ENCODE peak calls at places on chromosomes 12 and 14, in four cellular contexts. O is K562, Q is GM12878, T is HepG2. S is an unnamed sample.

GRCh38 chr14:104393898-104394605 is 185.5 kb upstream of the C14orf180 start:
- DNase-seq in Q (no peak), T (no peak), O (no peak), S (no peak)

GRCh38 chr12:121124402-121125109 is 8.1 kb upstream of the P2RX7 start:
- DNase-seq in O (no peak), T (peak), Q (no peak), S (no peak)

GRCh38 chr12:89140580-89141236 is 211.6 kb downstream of the DUSP6 start:
- DNase-seq in O (no peak), T (no peak), Q (no peak), S (no peak)

GRCh38 chr14:63659726-63660125 is 18.1 kb upstream of the WDR89 start:
- DNase-seq in O (no peak), Q (no peak), T (peak), S (no peak)

GRCh38 chr14:26410189-26410685 is 187.6 kb downstream of the NOVA1 start:
- DNase-seq in Q (no peak), T (no peak), O (no peak), S (no peak)

GRCh38 chr14:55094630-55095157 is 34.4 kb upstream of the LGALS3 start:
- DNase-seq in Q (no peak), O (no peak), T (no peak), S (no peak)

GRCh38 chr12:19539836-19540235 is 100.5 kb downstream of the AEBP2 start:
- DNase-seq in T (no peak), Q (no peak), O (no peak), S (no peak)

GRCh38 chr14:96176811-96177211 is 27.8 kb upstream of the BDKRB2 start:
- DNase-seq in O (no peak), Q (no peak), T (no peak), S (no peak)

GRCh38 chr12:102406033-102406584 is 74.3 kb downstream of the IGF1 start:
- DNase-seq in Q (peak), T (no peak), O (no peak), S (no peak)

GRCh38 chr12:38124247-38125012 is 192.1 kb upstream of the ALG10B start:
- DNase-seq in Q (no peak), T (peak), O (no peak), S (no peak)

GRCh38 chr12:30989754-30990153 is 63.2 kb downstream of the TSPAN11 start:
- DNase-seq in O (peak), Q (no peak), T (peak), S (peak)

GRCh38 chr12:67909091-67909531 is 80.1 kb upstream of the IFNG-AS1 start:
- DNase-seq in Q (no peak), T (no peak), O (no peak), S (no peak)

GRCh38 chr12:118714051-118714460 is 267.3 kb upstream of the SRRM4 start:
- DNase-seq in Q (peak), T (peak), O (peak), S (peak)

GRCh38 chr14:44963775-44964380 is 1.9 kb downstream of the TOGARAM1 start:
- DNase-seq in O (no peak), Q (no peak), T (peak), S (no peak)

GRCh38 chr12:112256780-112257179 is 125.5 kb downstream of the HECTD4 start:
- DNase-seq in O (no peak), Q (no peak), T (no peak), S (no peak)

GRCh38 chr12:7068994-7069346 is 8.5 kb downstream of the C1S start:
- DNase-seq in T (no peak), O (no peak), Q (no peak), S (no peak)

GRCh38 chr14:42045393-42045792 is 438.7 kb downstream of the LRFN5 start:
- DNase-seq in Q (no peak), O (no peak), T (no peak), S (no peak)

GRCh38 chr12:41018010-41018409 is 170.1 kb upstream of the PDZRN4 start:
- DNase-seq in Q (no peak), T (peak), O (no peak), S (no peak)

GRCh38 chr12:52383331-52383730 is 2.1 kb downstream of the KRT84 start:
- DNase-seq in Q (no peak), T (no peak), O (no peak), S (no peak)

GRCh38 chr12:75670175-75670574 is 158.8 kb upstream of the KRR1 start:
- DNase-seq in O (no peak), T (no peak), Q (no peak), S (no peak)

GRCh38 chr12:75665216-75665615 is 153.8 kb upstream of the KRR1 start:
- DNase-seq in O (no peak), T (peak), Q (no peak), S (no peak)

GRCh38 chr12:75662501-75663159 is 151.2 kb upstream of the KRR1 start:
- DNase-seq in T (no peak), Q (no peak), O (no peak), S (no peak)

GRCh38 chr12:75666980-75667359 is 155.6 kb upstream of the KRR1 start:
- DNase-seq in T (peak), Q (no peak), O (no peak), S (no peak)

GRCh38 chr12:75666126-75666979 is 154.9 kb upstream of the KRR1 start:
- DNase-seq in O (no peak), T (peak), Q (no peak), S (no peak)
- TF ChIP-seq TARDBP in O (no peak), T (peak), Q (no peak), S (no peak)

DNA sequence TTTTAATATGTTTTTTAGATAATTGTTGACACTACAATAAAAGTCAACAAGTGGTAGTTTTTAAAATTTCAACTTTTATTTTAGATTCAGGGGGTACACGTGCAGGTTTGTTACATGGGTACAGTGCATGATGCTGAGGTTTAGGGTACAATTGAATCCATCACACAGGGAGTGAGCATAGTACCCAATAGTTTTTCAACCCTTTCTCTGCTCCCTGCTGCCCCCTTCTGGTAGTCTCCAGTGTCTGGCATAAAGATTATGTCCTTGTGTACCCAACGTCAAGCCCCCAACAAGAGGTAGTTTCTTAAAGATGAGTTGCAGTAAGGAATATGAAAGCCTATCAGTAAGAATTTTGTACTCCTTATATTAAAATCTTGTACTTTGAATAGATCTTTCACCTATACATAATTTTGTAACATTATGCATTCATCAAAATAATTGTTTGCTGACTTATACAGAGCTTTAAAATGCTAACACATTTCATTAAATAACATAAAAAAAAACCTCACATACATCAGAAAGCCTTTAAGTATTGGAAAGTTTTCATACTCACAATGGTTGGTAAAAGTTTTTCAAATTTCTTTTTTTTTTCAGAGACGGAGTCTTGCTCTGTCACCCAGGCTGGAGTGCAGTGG is 5.4 kb upstream of the RALGAPA1 start:
- DNase-seq in O (peak), T (peak), Q (no peak), S (peak)
- TF ChIP-seq FOXK2 in O (no peak), T (no peak), Q (no peak), S (no peak)

GRCh38 chr12:110370732-110371141 is 32.8 kb downstream of the ANAPC7 start:
- DNase-seq in O (no peak), T (no peak), Q (no peak), S (no peak)
- TF ChIP-seq FOXM1 in O (no peak), T (no peak), Q (no peak), S (no peak)

GRCh38 chr12:21538259-21538658 is 12.2 kb downstream of the SPX start:
- DNase-seq in T (no peak), O (no peak), Q (no peak), S (no peak)
- TF ChIP-seq TARDBP in T (no peak), O (no peak), Q (no peak), S (no peak)

GRCh38 chr12:93583993-93584392 is 11.5 kb downstream of the SOCS2 start:
- DNase-seq in T (no peak), Q (no peak), O (no peak), S (no peak)
- TF ChIP-seq FOXK2 in T (no peak), Q (no peak), O (no peak), S (no peak)

DNA sequence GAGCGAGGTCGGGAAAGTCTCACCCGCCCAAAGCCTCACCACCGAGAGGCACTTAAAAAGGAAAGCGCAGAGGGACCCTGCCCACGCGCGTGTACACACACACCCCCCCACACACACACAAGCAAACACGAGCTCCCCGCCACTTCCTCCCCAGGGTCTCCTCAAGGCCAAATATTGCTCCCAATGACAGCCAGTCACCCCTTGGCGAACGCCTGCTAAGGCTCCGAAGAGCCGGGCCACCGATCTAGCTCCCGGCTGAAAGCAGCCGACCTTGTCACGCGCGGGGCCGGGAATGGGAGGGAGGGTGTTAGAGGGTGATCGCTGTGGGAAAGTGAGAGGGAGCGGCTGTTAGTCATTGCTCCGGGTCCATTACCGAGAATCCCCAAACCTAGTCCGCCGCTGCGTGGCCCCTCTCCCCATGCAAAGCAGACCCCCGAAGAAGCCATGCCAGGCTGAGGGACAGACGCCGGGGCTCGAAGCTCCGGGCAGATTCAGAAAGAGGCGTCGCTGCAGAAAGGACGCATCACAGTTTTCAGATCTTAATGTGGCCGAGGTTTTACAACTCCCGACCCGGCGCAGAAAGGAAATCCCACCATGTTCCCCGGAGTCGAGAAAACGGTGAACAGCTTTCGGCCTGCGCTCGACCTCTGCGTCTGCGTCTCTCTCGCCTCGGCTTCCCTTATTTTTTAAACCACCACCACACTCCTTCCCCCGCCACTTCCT is 2.6 kb downstream of the BMP4 start:
- DNase-seq in O (no peak), Q (no peak), T (peak), S (peak)
- TF ChIP-seq FOXM1 in O (no peak), Q (no peak), T (no peak), S (no peak)

GRCh38 chr12:43273467-43273866 is 278.5 kb downstream of the ADAMTS20 start:
- DNase-seq in O (no peak), Q (no peak), T (no peak), S (no peak)

GRCh38 chr12:43282106-43282505 is 269.9 kb downstream of the ADAMTS20 start:
- DNase-seq in T (no peak), Q (no peak), O (no peak), S (no peak)

GRCh38 chr12:43278268-43278832 is 273.7 kb downstream of the ADAMTS20 start:
- DNase-seq in O (no peak), T (no peak), Q (peak), S (no peak)

GRCh38 chr12:43281563-43281962 is 270.4 kb downstream of the ADAMTS20 start:
- DNase-seq in O (no peak), T (no peak), Q (no peak), S (no peak)

GRCh38 chr12:43277630-43278267 is 274.3 kb downstream of the ADAMTS20 start:
- DNase-seq in O (no peak), Q (no peak), T (no peak), S (no peak)
- TF ChIP-seq TARDBP in O (no peak), Q (no peak), T (no peak), S (no peak)

DNA sequence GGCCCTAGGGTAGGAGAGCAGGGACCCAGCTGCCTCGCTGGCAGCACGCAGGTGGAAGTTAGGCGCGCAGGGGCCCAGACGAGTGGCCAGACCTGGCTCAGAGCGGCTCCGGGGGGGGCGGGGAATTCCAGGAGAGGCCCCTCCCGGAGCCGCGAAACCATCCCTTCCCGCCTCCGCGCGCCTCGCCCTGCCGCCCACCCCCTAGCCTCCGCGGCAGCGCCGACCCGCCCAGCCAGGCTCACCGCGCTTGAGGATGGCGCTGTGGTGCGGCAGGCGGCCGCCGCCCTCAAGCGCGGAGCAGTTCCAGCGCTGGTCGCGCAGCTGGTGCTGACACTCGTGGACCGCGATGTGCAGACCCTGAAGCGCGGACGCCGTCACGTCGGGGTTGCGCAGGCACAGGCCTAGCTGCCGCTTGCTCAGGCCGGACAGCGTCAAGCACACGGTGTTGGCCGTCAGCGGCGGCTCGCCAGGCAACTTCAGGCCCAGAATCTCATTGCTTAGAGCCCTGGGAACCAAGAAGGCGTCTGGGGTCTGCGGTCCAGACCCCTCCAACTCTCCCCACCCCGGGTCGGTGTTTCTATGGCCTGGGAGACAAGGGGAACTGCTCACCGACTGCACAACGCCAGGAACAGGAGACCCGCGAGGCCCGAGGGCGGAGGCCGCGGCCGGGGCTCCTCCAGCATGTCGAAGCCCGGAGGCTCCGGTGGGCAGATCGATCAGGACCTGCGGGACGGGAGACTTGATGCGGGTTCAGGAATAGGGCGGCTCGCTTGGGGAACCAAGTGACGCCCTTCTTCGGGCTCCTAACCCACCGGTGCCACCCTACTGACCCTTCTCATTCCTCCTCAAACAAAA is 1.5 kb downstream of the WNT10B start:
- DNase-seq in O (peak), T (no peak), Q (no peak), S (no peak)
- TF ChIP-seq FOXK2 in O (no peak), T (no peak), Q (no peak), S (no peak)

GRCh38 chr12:104680070-104680469 is 223.3 kb downstream of the CHST11 start:
- DNase-seq in Q (peak), T (peak), O (no peak), S (no peak)
- TF ChIP-seq FOXM1 in Q (no peak), T (no peak), O (no peak), S (no peak)

S was measured in HEK293T.